ENCODE peak calls at places on chromosomes 7 and 10, in five cellular contexts. B, J, V, Q and G are unnamed samples.

GRCh38 chr10:35465601-35466140 is 129.4 kb downstream of the CCNY start:
- DNase-seq in B (no peak), J (no peak), V (no peak), Q (no peak), G (no peak)

GRCh38 chr7:139620676-139621344 is 97.3 kb downstream of the CLEC2L start:
- DNase-seq in B (no peak), J (peak; percentile 73), V (no peak), Q (peak; percentile 21), G (peak; percentile 81)

GRCh38 chr10:98030093-98030821 is at the start of gene CRTAC1:
- DNase-seq in B (no peak), J (peak; percentile 71), V (peak; percentile 38), Q (no peak), G (peak; percentile 99)

GRCh38 chr7:83550100-83550499 is 98.8 kb downstream of the SEMA3E start:
- DNase-seq in B (peak; percentile 83), J (no peak), V (no peak), Q (peak; percentile 74), G (no peak)

GRCh38 chr10:6737758-6738463 is 157.8 kb upstream of the PRKCQ start:
- DNase-seq in B (peak; percentile 40), J (no peak), V (no peak), Q (peak; percentile 77), G (no peak)

GRCh38 chr7:37000514-37000913 is 276.2 kb upstream of the AOAH start:
- DNase-seq in B (no peak), J (no peak), V (no peak), Q (no peak), G (no peak)

GRCh38 chr10:132434405-132435005 is 37.5 kb downstream of the PWWP2B start:
- DNase-seq in B (no peak), J (no peak), V (peak; percentile 65), Q (no peak), G (no peak)

GRCh38 chr7:54788664-54789063 is 29.7 kb upstream of the SEC61G start:
- DNase-seq in B (peak; percentile 81), J (no peak), V (peak; percentile 36), Q (peak; percentile 96), G (peak; percentile 73)

GRCh38 chr7:48887500-48887899 is 36.8 kb upstream of the CDC14C start:
- DNase-seq in B (peak; percentile 32), J (peak; percentile 60), V (no peak), Q (no peak), G (no peak)

GRCh38 chr7:150444674-150445365 is 5.6 kb upstream of the GIMAP8 start:
- DNase-seq in B (no peak), J (no peak), V (no peak), Q (no peak), G (no peak)

GRCh38 chr10:132452651-132453469 is 55.9 kb downstream of the PWWP2B start:
- DNase-seq in B (peak; percentile 20), J (peak; percentile 91), V (peak; percentile 79), Q (peak; percentile 72), G (peak; percentile 99)

GRCh38 chr10:119539359-119539651 is 3.2 kb downstream of the RGS10 start:
- DNase-seq in B (no peak), J (no peak), V (no peak), Q (no peak), G (no peak)

GRCh38 chr10:125161570-125162139 is 1.3 kb upstream of the CTBP2 start:
- DNase-seq in B (no peak), J (peak; percentile 59), V (no peak), Q (peak; percentile 61), G (no peak)

GRCh38 chr7:1662101-1662500 is 8.0 kb upstream of the ELFN1 start:
- DNase-seq in B (no peak), J (peak; percentile 20), V (no peak), Q (no peak), G (peak; percentile 43)
- H3K4me3 ChIP-seq in B (no peak overlapping the region), J (no peak overlapping the region), V (no peak overlapping the region), Q (no peak overlapping the region), G (no peak overlapping the region)

DNA sequence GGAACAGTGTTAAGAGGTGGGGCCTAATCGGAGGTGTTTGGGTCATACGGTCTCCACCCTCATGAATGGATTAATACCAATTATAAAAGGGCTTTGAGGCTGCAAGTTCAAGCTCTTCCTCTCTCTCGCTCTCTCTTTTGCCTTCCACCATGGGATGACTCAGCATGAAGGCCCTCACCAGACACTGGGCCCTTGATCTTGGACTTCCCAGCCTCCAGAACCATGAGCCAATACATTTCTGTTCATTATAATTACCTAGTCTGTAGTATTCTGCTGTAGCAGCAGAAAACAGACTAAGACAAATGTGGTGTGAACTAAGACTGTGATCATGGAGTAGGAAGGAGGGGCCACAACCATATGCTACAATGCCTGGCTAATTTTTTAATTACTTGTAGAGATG is 7.7 kb downstream of the AIFM2 start:
- DNase-seq in B (no peak), J (no peak), V (no peak), Q (no peak), G (no peak)
- H3K36me3 ChIP-seq in B (no peaks in the 10 kb centered on the region), J (peaks cover 2% of the 10 kb centered on the region), V (peaks cover 44% of the 10 kb centered on the region), Q (peaks cover 28% of the 10 kb centered on the region), G (no peaks in the 10 kb centered on the region)

GRCh38 chr7:101911800-101912705 is 94.6 kb downstream of the CUX1 start:
- DNase-seq in B (no peak), J (peak; percentile 90), V (no peak), Q (peak; percentile 93), G (no peak)

GRCh38 chr7:101915000-101915399 is 97.6 kb downstream of the CUX1 start:
- DNase-seq in B (no peak), J (peak; percentile 69), V (peak; percentile 64), Q (no peak), G (no peak)

GRCh38 chr7:101912711-101913110 is 95.3 kb downstream of the CUX1 start:
- DNase-seq in B (no peak), J (no peak), V (no peak), Q (peak; percentile 35), G (no peak)

GRCh38 chr7:101913247-101913721 is 95.9 kb downstream of the CUX1 start:
- DNase-seq in B (no peak), J (peak; percentile 50), V (no peak), Q (no peak), G (no peak)

GRCh38 chr7:101913876-101914275 is 96.5 kb downstream of the CUX1 start:
- DNase-seq in B (peak; percentile 48), J (no peak), V (no peak), Q (peak; percentile 76), G (no peak)
- H3K4me3 ChIP-seq in B (no peak overlapping the region), J (no peak overlapping the region), V (peak overlapping the region; percentile 28), Q (no peak overlapping the region), G (no peak overlapping the region)

GRCh38 chr7:66076459-66077329 is 1.1 kb downstream of the ASL start:
- DNase-seq in B (no peak), J (no peak), V (no peak), Q (no peak), G (no peak)

GRCh38 chr7:66078067-66078466 is 2.4 kb downstream of the ASL start:
- DNase-seq in B (no peak), J (no peak), V (no peak), Q (no peak), G (no peak)

GRCh38 chr7:66070222-66070621 is 5.4 kb upstream of the ASL start:
- DNase-seq in B (peak; percentile 20), J (no peak), V (no peak), Q (no peak), G (no peak)

DNA sequence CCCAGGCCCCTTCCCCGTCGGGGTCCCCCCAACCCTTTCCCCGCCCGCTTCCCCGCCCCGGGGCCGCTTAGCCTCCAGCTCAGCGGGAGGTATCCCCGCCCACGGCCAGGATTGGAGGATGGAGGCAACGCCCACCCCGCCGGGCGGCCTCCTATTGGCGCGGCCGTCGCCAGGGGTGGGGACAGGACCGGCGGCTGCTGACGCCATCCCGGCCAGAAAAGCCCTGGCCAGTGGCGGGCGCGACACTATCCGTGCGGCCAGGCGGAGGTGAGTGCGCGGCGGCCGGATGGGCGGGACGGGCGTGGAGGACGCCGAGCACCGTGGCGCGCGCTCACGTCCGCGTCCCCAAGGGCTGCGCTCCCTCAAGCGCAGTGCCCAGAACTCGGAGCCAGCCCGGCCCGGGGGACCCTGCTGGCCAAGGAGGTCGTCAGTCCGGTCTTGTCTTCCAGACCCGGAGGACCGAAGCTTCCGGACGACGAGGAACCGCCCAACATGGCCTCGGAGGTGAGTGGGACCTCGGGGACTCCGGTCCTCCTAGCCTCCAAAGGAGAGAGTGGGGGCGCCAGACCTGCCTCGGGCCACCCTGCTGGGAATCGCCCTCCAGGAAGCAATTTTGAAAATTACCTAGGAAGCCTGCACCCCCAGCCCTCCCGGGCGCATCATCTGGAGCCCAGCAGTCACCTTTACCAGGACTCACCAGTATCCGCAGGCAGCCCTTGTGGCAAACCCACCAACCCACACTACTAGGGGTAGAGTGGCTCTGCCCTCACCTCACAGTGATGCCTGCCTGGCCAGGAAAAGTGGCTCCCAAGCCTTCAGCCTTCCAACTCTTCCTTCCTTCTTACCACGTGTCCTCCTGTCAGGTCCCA is at the start of gene ASL:
- DNase-seq in B (peak; percentile 75), J (peak; percentile 96), V (peak; percentile 93), Q (peak; percentile 86), G (peak; percentile 100)
- H3K36me3 ChIP-seq in B (no peaks in the 10 kb centered on the region), J (no peaks in the 10 kb centered on the region), V (peaks cover 10% of the 10 kb centered on the region), Q (peaks cover 5% of the 10 kb centered on the region), G (no peaks in the 10 kb centered on the region)

DNA sequence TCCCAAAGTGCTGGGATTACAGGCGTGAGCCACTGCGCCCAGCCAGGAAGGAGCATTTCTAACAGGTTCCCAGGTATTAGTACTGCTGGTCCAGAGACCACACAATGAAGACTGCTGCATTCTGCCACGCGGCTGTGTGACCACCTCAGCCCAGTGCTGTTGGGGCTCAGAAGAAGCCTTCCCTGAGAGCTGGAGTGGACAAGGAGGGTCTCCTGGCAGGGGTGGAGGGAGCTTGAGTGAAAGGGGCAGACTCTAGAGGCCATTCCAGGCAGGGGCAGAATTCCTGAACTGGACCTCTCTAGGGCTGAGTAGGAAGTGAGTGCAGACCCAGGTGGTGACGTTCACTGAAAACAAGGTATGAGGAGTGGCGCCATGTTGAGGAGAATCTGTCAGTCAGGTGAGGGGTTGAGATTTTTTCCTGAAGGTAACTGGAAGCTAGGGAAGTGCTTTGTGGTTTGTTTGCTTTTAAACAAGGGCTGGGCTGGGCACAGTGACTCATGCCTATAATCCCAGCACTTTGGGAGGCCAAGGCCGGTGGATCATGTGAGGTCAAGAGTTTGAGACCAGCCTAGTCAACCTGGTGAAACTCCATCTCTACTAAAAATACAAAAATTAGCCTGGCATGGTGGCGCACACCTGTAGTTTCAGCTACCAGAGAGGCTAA is 67.6 kb downstream of the TACC2 start:
- DNase-seq in B (no peak), J (no peak), V (no peak), Q (no peak), G (no peak)
- H3K4me3 ChIP-seq in B (no peak overlapping the region), J (no peak overlapping the region), V (no peak overlapping the region), Q (no peak overlapping the region), G (no peak overlapping the region)

DNA sequence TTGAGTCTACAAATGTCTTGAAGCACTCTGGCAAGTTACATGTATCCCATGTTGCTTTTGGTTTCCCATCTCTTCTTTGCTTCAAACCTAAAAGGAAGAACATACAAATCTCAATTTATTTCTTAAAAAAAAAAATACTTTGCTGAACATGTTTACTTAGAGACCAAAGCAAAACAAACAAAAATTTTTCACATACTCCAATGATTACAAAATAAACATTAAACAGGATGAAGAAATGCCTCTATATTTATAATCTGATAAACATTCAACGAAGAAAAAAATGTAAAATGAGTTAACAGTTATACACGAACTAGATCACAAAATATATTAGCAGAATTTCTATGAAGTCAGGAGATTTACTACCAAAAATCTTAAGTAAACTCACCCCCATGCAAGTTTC is 31.3 kb downstream of the FAM204A start:
- DNase-seq in B (no peak), J (no peak), V (no peak), Q (peak; percentile 48), G (no peak)
- H3K36me3 ChIP-seq in B (peaks cover 14% of the 10 kb centered on the region), J (peaks cover 4% of the 10 kb centered on the region), V (peaks cover 86% of the 10 kb centered on the region), Q (peaks cover 10% of the 10 kb centered on the region), G (no peaks in the 10 kb centered on the region)